ENCODE peak calls at places on chromosome 16, in nine cellular contexts. P is endothelial cell, D is B cell, C is PC-9, B is colonic mucosa, H is GM12864, O is pancreas, Q is ascending aorta, E is nephron progenitor cell. S is an unnamed sample.

GRCh38 chr16:48160575-48160974 is 4.8 kb upstream of the ABCC12 start:
- DNase-seq in P (no peak), D (no peak), C (no peak), B (no peak), H (no peak), O (no peak), Q (no peak), E (no peak), S (no peak)

GRCh38 chr16:8182761-8183160 is 407.6 kb downstream of the TMEM114 start:
- DNase-seq in P (no peak), D (no peak), C (no peak), B (no peak), H (no peak), O (no peak), Q (no peak), E (peak; percentile 47), S (no peak)

GRCh38 chr16:51129105-51129504 is 22.0 kb downstream of the SALL1 start:
- DNase-seq in P (no peak), D (no peak), C (no peak), B (no peak), H (no peak), O (no peak), Q (no peak), E (peak; percentile 29), S (no peak)

GRCh38 chr16:16172991-16173390 is 50.3 kb downstream of the ABCC6 start:
- DNase-seq in P (no peak), D (no peak), C (no peak), B (no peak), H (no peak), O (no peak), Q (no peak), E (no peak), S (no peak)

GRCh38 chr16:16992986-16993783 is 477.6 kb downstream of the XYLT1 start:
- DNase-seq in P (peak; percentile 62), D (peak; percentile 34), C (no peak), B (no peak), H (no peak), O (no peak), Q (no peak), E (peak; percentile 36), S (no peak)

GRCh38 chr16:62540496-62540895 is 504.3 kb upstream of the CDH8 start:
- DNase-seq in P (no peak), D (no peak), C (no peak), B (no peak), H (no peak), O (no peak), Q (no peak), E (no peak), S (no peak)

GRCh38 chr16:77793417-77793816 is 5.1 kb downstream of the VAT1L start:
- DNase-seq in P (no peak), D (no peak), C (no peak), B (no peak), H (no peak), O (no peak), Q (no peak), E (no peak), S (no peak)

GRCh38 chr16:24151482-24151939 is 104.6 kb upstream of the CACNG3 start:
- DNase-seq in P (peak; percentile 54), D (no peak), C (no peak), B (no peak), H (no peak), O (no peak), Q (no peak), E (no peak), S (no peak)

GRCh38 chr16:87107221-87107620 is 210.0 kb downstream of the C16orf95 start:
- DNase-seq in P (no peak), D (no peak), C (no peak), B (no peak), H (no peak), O (no peak), Q (no peak), E (no peak), S (no peak)

GRCh38 chr16:28951410-28951943 is 740 bp downstream of the NFATC2IP start:
- DNase-seq in P (no peak), D (no peak), C (peak; percentile 63), B (peak; percentile 57), H (no peak), O (no peak), Q (no peak), E (no peak), S (no peak)

GRCh38 chr16:85401917-85402766 is 211.0 kb upstream of the GSE1 start:
- DNase-seq in P (peak; percentile 2), D (no peak), C (no peak), B (peak; percentile 14), H (no peak), O (peak; percentile 1), Q (no peak), E (no peak), S (no peak)

GRCh38 chr16:58843675-58844074 is 109.6 kb upstream of the GOT2 start:
- DNase-seq in P (no peak), D (no peak), C (no peak), B (no peak), H (no peak), O (no peak), Q (no peak), E (no peak), S (no peak)

GRCh38 chr16:48128769-48129168 is 27.0 kb downstream of the ABCC12 start:
- DNase-seq in P (no peak), D (no peak), C (no peak), B (no peak), H (no peak), O (no peak), Q (no peak), E (no peak), S (no peak)

GRCh38 chr16:9489823-9490467 is 398.5 kb downstream of the HAPSTR1 start:
- DNase-seq in P (no peak), D (no peak), C (no peak), B (no peak), H (no peak), O (peak; percentile 23), Q (no peak), E (peak; percentile 47), S (peak; percentile 26)

GRCh38 chr16:592518-593306 is 2.8 kb downstream of the RAB40C start:
- DNase-seq in P (no peak), D (no peak), C (peak; percentile 70), B (peak; percentile 68), H (no peak), O (peak; percentile 69), Q (no peak), E (no peak), S (peak; percentile 51)

GRCh38 chr16:12703935-12704334 is 99.8 kb downstream of the CPPED1 start:
- DNase-seq in P (no peak), D (no peak), C (no peak), B (no peak), H (no peak), O (no peak), Q (no peak), E (no peak), S (no peak)

DNA sequence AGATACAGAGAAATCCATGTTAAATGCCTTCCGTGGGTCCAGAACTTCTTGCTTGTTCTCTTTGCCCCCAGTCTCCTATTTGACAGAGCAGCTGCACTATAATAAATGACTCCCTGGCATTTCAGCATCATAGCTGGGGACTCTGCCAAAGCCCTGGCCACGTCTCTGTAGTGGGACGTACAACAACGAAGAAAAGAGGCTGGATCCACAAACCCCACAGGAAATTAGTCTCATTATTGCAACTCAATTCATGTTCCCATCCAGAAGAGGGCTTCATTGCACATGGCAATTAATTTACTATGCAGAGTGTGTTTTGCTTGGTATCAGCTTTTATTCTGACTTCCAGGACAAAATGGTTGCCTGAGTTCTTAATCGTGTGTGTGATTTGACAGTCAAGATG is 121.3 kb downstream of the CDH13 start:
- DNase-seq in P (no peak), D (no peak), C (no peak), B (no peak), H (no peak), O (peak; percentile 29), Q (peak; percentile 14), E (no peak), S (no peak)
- TF ChIP-seq CTCF in P (no peak), D (no peak), C (no peak), B (no peak), H (no peak), O (no peak), Q (no peak), E (no peak), S (no peak)

GRCh38 chr16:49350265-49351103 is 23.1 kb upstream of the C16orf78 start:
- DNase-seq in P (peak; percentile 80), D (peak; percentile 49), C (peak; percentile 45), B (peak; percentile 75), H (no peak), O (peak; percentile 26), Q (no peak), E (peak; percentile 84), S (peak; percentile 81)

GRCh38 chr16:49349446-49350168 is 24.0 kb upstream of the C16orf78 start:
- DNase-seq in P (no peak), D (no peak), C (no peak), B (no peak), H (no peak), O (no peak), Q (no peak), E (no peak), S (no peak)

GRCh38 chr16:49346459-49346858 is 27.1 kb upstream of the C16orf78 start:
- DNase-seq in P (no peak), D (no peak), C (no peak), B (no peak), H (no peak), O (no peak), Q (no peak), E (no peak), S (no peak)

GRCh38 chr16:49347476-49347875 is 26.1 kb upstream of the C16orf78 start:
- DNase-seq in P (no peak), D (no peak), C (no peak), B (no peak), H (no peak), O (no peak), Q (no peak), E (no peak), S (no peak)

GRCh38 chr16:49348408-49349176 is 25.0 kb upstream of the C16orf78 start:
- DNase-seq in P (no peak), D (no peak), C (no peak), B (no peak), H (no peak), O (no peak), Q (no peak), E (no peak), S (no peak)
- TF ChIP-seq CTCF in P (no peak), D (no peak), C (no peak), B (no peak), H (peak; percentile 47), O (no peak), Q (no peak), E (no peak), S (no peak)

GRCh38 chr16:10594312-10594950 is 14.0 kb upstream of the EMP2 start:
- DNase-seq in P (no peak), D (no peak), C (peak; percentile 93), B (peak; percentile 96), H (no peak), O (no peak), Q (no peak), E (no peak), S (peak; percentile 93)
- TF ChIP-seq CTCF in P (no peak), D (no peak), C (no peak), B (no peak), H (no peak), O (no peak), Q (no peak), E (no peak), S (peak; percentile 34)

DNA sequence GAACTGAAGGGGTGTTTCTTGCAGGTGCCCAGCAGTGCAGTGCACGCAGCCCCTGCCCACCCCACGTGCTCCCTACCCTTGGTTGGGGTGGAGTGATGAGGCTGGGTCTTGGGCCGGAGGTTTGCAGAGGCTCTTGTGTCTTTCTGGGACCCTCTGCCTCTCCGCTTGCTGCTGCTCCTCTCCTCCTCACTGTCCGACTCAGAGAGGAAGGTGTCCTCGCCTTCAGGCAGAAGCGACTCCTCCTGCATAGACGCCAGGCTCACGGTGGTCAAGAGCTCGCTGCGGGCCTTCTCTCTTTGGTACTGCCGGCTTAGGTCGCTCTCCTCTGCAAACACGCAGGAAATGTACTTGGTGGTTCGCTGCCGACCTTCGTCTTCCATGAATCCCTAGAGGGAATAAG is 42.9 kb downstream of the GTF3C1 start:
- DNase-seq in P (no peak), D (no peak), C (no peak), B (no peak), H (no peak), O (no peak), Q (no peak), E (no peak), S (no peak)
- TF ChIP-seq CTCF in P (no peak), D (no peak), C (no peak), B (no peak), H (no peak), O (no peak), Q (no peak), E (no peak), S (no peak)